ENCODE peak calls at places on chromosome 4, in seven cellular contexts. A, H, Y, N, C, M and L are unnamed samples. For H3K9me3, the result is how much of the 10 kb centered on the place peaks cover.

GRCh38 chr4:168498259-168498658 is 1.4 kb downstream of the PALLD start:
- DNase-seq in H (no peak), C (no peak), N (no peak), M (no peak), Y (no peak), A (no peak), L (no peak)

GRCh38 chr4:3661989-3662388 is 104.2 kb upstream of the ADRA2C start:
- DNase-seq in C (no peak), Y (no peak), A (no peak), N (peak), H (no peak), M (no peak), L (no peak)

GRCh38 chr4:31458813-31459212 is 738.6 kb downstream of the PCDH7 start:
- DNase-seq in N (no peak), M (no peak), A (no peak), Y (no peak), C (no peak), H (no peak), L (no peak)

GRCh38 chr4:86554641-86555040 is 39.5 kb upstream of the PTPN13 start:
- DNase-seq in M (no peak), Y (no peak), C (no peak), H (no peak), N (no peak), A (no peak), L (no peak)

GRCh38 chr4:112082954-112083586 is 62.2 kb upstream of the FAM241A start:
- DNase-seq in Y (no peak), C (peak), H (no peak), A (no peak), N (no peak), M (no peak), L (no peak)

GRCh38 chr4:3220586-3221494 is 28.1 kb upstream of the MSANTD1 start:
- DNase-seq in N (no peak), Y (no peak), C (no peak), M (no peak), A (no peak), H (no peak), L (no peak)

GRCh38 chr4:184506527-184507121 is 32.3 kb upstream of the IRF2 start:
- DNase-seq in C (no peak), H (no peak), N (no peak), Y (no peak), A (peak), M (no peak), L (no peak)

GRCh38 chr4:42750091-42750490 is 93.2 kb upstream of the ATP8A1 start:
- DNase-seq in Y (no peak), N (no peak), C (no peak), M (no peak), H (no peak), A (no peak), L (no peak)

GRCh38 chr4:153538408-153539057 is 72.4 kb downstream of the TMEM131L start:
- DNase-seq in N (no peak), H (peak), Y (no peak), A (no peak), C (no peak), M (no peak), L (no peak)

GRCh38 chr4:154877110-154877760 is 96.2 kb downstream of the RBM46 start:
- DNase-seq in M (no peak), A (no peak), H (no peak), N (no peak), Y (no peak), C (no peak), L (no peak)

GRCh38 chr4:95548738-95549245 is at the start of gene UNC5C:
- DNase-seq in M (no peak), N (peak), A (peak), Y (no peak), H (peak), C (no peak), L (no peak)

GRCh38 chr4:185638093-185638492 is 102.8 kb upstream of the PDLIM3 start:
- DNase-seq in M (no peak), Y (no peak), A (no peak), H (no peak), C (no peak), N (no peak), L (no peak)

GRCh38 chr4:133154725-133155124 is 5.6 kb downstream of the PCDH10 start:
- DNase-seq in C (no peak), H (no peak), M (no peak), A (no peak), N (no peak), Y (no peak), L (no peak)

GRCh38 chr4:24032371-24032989 is 142.6 kb upstream of the PPARGC1A start:
- DNase-seq in M (no peak), Y (no peak), C (no peak), N (no peak), H (no peak), A (peak), L (no peak)

GRCh38 chr4:166680801-166681200 is 553.5 kb downstream of the SPOCK3 start:
- DNase-seq in A (no peak), H (no peak), M (no peak), N (no peak), Y (no peak), C (no peak), L (no peak)

GRCh38 chr4:181235361-181235760 is 1007.8 kb upstream of the TENM3 start:
- DNase-seq in Y (no peak), M (no peak), C (no peak), H (no peak), A (no peak), N (no peak), L (no peak)

GRCh38 chr4:4485806-4486205 is 56.0 kb downstream of the STX18 start:
- DNase-seq in H (no peak), M (no peak), N (no peak), A (no peak), Y (no peak), C (no peak), L (no peak)

GRCh38 chr4:128908735-128909134 is 99.2 kb downstream of the JADE1 start:
- DNase-seq in A (no peak), Y (no peak), C (no peak), H (no peak), N (no peak), M (no peak), L (no peak)

GRCh38 chr4:109027016-109027500 is 264.2 kb upstream of the ETNPPL start:
- DNase-seq in M (no peak), A (no peak), C (no peak), Y (no peak), H (no peak), N (no peak), L (no peak)

GRCh38 chr4:74369860-74370259 is 4.9 kb downstream of the EREG start:
- DNase-seq in A (no peak), H (no peak), C (no peak), N (no peak), M (no peak), Y (no peak), L (no peak)

GRCh38 chr4:121668368-121669162 is 28.2 kb downstream of the ANXA5 start:
- DNase-seq in A (no peak), C (peak), Y (no peak), H (no peak), M (no peak), N (no peak), L (no peak)

GRCh38 chr4:22091351-22091731 is 142.8 kb upstream of the KCNIP4 start:
- DNase-seq in A (no peak), H (no peak), C (no peak), Y (no peak), N (no peak), M (no peak), L (no peak)

GRCh38 chr4:1731180-1731579 is 9.9 kb downstream of the TACC3 start:
- DNase-seq in N (peak), C (no peak), H (no peak), Y (no peak), M (no peak), A (no peak), L (no peak)

GRCh38 chr4:138910201-138910913 is 105.2 kb upstream of the NOCT start:
- DNase-seq in H (no peak), M (no peak), A (no peak), Y (no peak), C (peak), N (no peak), L (no peak)

GRCh38 chr4:54473077-54473545 is 184.6 kb upstream of the KIT start:
- DNase-seq in C (no peak), H (no peak), A (no peak), N (no peak), M (no peak), Y (no peak), L (no peak)

GRCh38 chr4:55503164-55503563 is 43.5 kb downstream of the CLOCK start:
- DNase-seq in M (no peak), Y (no peak), N (no peak), A (no peak), H (no peak), C (no peak), L (no peak)

GRCh38 chr4:42995343-42995944 is 102.9 kb downstream of the GRXCR1 start:
- DNase-seq in H (no peak), C (peak), N (no peak), A (no peak), Y (no peak), M (no peak), L (no peak)

GRCh38 chr4:4666187-4666586 is 124.3 kb upstream of the STX18 start:
- DNase-seq in H (no peak), N (no peak), M (no peak), A (no peak), Y (no peak), C (no peak), L (no peak)

GRCh38 chr4:188091-188490 is 63.8 kb downstream of the ZNF718 start:
- DNase-seq in H (no peak), Y (no peak), A (no peak), M (no peak), C (no peak), N (no peak), L (no peak)
- H3K9me3 ChIP-seq in H (half or more), Y (under half), A (half or more), M (half or more), C (under half), N (under half), L (half or more)

GRCh38 chr4:59646082-59646481 is 1554.0 kb upstream of the ADGRL3 start:
- DNase-seq in M (no peak), C (no peak), A (no peak), Y (no peak), N (no peak), H (no peak), L (no peak)

GRCh38 chr4:59647011-59647410 is 1553.1 kb upstream of the ADGRL3 start:
- DNase-seq in A (no peak), H (no peak), C (no peak), N (no peak), M (no peak), Y (no peak), L (no peak)

GRCh38 chr4:59644765-59645164 is 1555.4 kb upstream of the ADGRL3 start:
- DNase-seq in N (no peak), M (no peak), A (no peak), H (no peak), C (no peak), Y (no peak), L (no peak)

GRCh38 chr4:59643682-59644081 is 1556.4 kb upstream of the ADGRL3 start:
- DNase-seq in N (no peak), M (no peak), H (no peak), Y (no peak), A (no peak), C (no peak), L (no peak)

DNA sequence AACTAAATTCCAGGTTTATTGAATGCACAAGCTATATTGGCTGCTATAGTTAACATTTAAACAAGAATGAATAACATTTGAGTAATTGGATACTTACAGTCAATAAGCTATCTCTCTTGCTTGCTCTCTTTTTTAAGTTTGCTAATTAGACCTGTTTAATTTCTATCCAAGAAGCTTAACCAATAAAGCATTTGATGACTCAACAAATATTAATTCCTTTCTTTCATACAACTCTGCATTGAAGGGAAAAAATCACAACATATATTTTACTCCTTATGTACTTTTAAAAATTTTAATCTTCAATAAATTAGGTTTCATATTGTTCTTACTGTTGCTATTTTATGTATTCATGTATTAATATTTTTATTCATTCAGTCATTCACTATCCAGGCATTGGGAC is 1552.6 kb upstream of the ADGRL3 start:
- DNase-seq in M (no peak), Y (no peak), C (no peak), A (no peak), N (no peak), H (no peak), L (no peak)
- H3K27ac ChIP-seq in M (no peak), Y (no peak), C (no peak), A (no peak), N (no peak), H (no peak), L (no peak)

GRCh38 chr4:71862315-71862714 is 78.4 kb upstream of the GC start:
- DNase-seq in N (no peak), A (no peak), Y (no peak), M (no peak), C (no peak), H (no peak), L (no peak)
- H3K9me3 ChIP-seq in N (under half), A (under half), Y (under half), M (under half), C (under half), H (under half), L (under half)

GRCh38 chr4:147421456-147421855 is 59.4 kb upstream of the EDNRA start:
- DNase-seq in A (no peak), H (no peak), Y (no peak), N (no peak), C (no peak), M (no peak), L (no peak)
- H3K27ac ChIP-seq in A (no peak), H (no peak), Y (no peak), N (no peak), C (no peak), M (no peak), L (no peak)

DNA sequence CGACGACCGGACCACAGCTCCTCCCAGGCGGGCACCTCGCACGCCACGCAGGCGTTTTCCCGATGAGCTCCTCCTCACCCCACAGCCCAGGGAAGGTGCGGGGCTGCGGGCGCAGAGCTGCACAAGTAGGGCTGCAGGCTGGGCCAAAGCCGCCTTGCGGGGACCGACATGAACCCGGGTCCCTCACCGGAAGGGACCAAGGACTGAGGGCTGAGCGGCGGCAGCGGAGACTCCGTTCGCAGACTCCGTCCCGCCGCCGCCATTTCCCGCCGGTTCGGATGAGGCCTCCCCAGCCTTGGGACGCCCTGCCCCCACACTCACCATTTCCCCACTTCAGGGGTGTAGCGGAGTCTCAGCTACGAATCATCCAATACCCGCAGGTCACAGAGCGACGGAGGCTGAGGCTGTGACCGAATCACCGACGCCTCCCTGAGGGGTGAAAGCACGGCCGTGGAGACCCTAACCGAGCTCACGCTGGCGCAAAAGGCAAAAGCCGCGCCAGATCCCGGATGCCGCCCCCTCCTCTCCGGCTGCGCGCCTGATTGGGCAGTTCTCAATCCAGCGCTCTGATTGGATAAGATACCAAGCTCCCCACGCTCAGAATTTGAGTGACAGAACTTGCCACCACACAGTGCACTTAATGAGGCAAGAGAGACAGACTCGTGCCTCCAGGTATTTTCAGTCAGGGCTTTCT is at the start of gene ZNF732:
- DNase-seq in A (no peak), Y (no peak), N (no peak), C (peak), H (peak), M (no peak), L (no peak)
- H3K9me3 ChIP-seq in A (under half), Y (under half), N (under half), C (under half), H (under half), M (under half), L (half or more)

GRCh38 chr4:6915041-6916005 is 5.7 kb downstream of the TBC1D14 start:
- DNase-seq in C (no peak), H (no peak), M (no peak), A (no peak), N (no peak), Y (no peak), L (no peak)
- H3K27ac ChIP-seq in C (no peak), H (no peak), M (peak), A (peak), N (no peak), Y (no peak), L (no peak)

GRCh38 chr4:176995-177394 is 52.7 kb downstream of the ZNF718 start:
- DNase-seq in Y (no peak), M (no peak), C (no peak), N (no peak), A (no peak), H (no peak), L (no peak)

GRCh38 chr4:173666-174314 is 49.5 kb downstream of the ZNF718 start:
- DNase-seq in M (no peak), C (no peak), H (no peak), Y (no peak), N (no peak), A (no peak), L (no peak)

DNA sequence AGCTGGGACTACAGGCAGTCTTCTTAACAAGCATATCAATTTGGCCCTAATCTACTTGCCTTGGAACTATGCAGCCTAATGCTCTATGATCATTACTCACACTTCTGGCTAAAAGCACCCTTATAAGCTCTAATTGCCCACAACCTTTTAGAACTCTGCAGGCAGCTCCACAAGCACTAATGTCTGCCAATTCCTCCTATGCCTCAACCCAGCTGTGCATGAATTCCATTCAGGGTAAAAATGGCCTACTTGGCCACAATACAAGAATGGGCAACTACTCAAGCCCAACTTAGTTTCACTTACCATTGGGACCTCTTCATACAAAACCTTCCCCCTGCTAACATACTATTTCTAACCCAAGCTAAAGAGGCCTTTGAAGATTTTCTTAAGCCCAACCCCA is 51.7 kb downstream of the ZNF718 start:
- DNase-seq in H (no peak), A (no peak), Y (no peak), M (no peak), N (no peak), C (no peak), L (no peak)
- H3K9me3 ChIP-seq in H (half or more), A (half or more), Y (half or more), M (half or more), N (under half), C (under half), L (half or more)